ENCODE peak calls at places on chromosome 9, in seven cellular contexts. One of them, this sample, is unnamed.

GRCh38 chr9:80926611-80927010 is 762.7 kb downstream of the TLE1 start:
- DNase-seq in K562: no peak
- DNase-seq in SK-N-SH: no peak
- DNase-seq in HCT116: no peak
- DNase-seq in GM12878: no peak
- DNase-seq in HepG2: no peak
- DNase-seq in endothelial cell of umbilical vein: no peak
- DNase-seq in this sample: no peak

GRCh38 chr9:110069326-110070248 is 138.4 kb downstream of the C9orf152 start:
- DNase-seq in HepG2: no peak
- DNase-seq in endothelial cell of umbilical vein: peak; percentile 93
- DNase-seq in HCT116: no peak
- DNase-seq in GM12878: no peak
- DNase-seq in K562: no peak
- DNase-seq in SK-N-SH: no peak
- DNase-seq in this sample: no peak

GRCh38 chr9:87725356-87725899 is 491 bp upstream of the CTSL start:
- DNase-seq in HCT116: no peak
- DNase-seq in endothelial cell of umbilical vein: no peak
- DNase-seq in GM12878: no peak
- DNase-seq in K562: peak; percentile 41
- DNase-seq in HepG2: no peak
- DNase-seq in SK-N-SH: no peak
- DNase-seq in this sample: no peak

GRCh38 chr9:21265421-21266189 is 25.8 kb upstream of the IFNA14 start:
- DNase-seq in SK-N-SH: no peak
- DNase-seq in endothelial cell of umbilical vein: no peak
- DNase-seq in GM12878: no peak
- DNase-seq in K562: no peak
- DNase-seq in HepG2: no peak
- DNase-seq in HCT116: no peak
- DNase-seq in this sample: no peak

GRCh38 chr9:4143951-4144717 is 155.7 kb downstream of the GLIS3 start:
- DNase-seq in endothelial cell of umbilical vein: no peak
- DNase-seq in HepG2: peak; percentile 16
- DNase-seq in K562: no peak
- DNase-seq in GM12878: no peak
- DNase-seq in HCT116: no peak
- DNase-seq in SK-N-SH: no peak
- DNase-seq in this sample: no peak

GRCh38 chr9:91843623-91844111 is 106.4 kb downstream of the ROR2 start:
- DNase-seq in SK-N-SH: peak; percentile 76
- DNase-seq in HCT116: no peak
- DNase-seq in endothelial cell of umbilical vein: no peak
- DNase-seq in HepG2: no peak
- DNase-seq in GM12878: no peak
- DNase-seq in K562: no peak
- DNase-seq in this sample: no peak

GRCh38 chr9:107325842-107326241 is 42.8 kb downstream of the RAD23B start:
- DNase-seq in SK-N-SH: no peak
- DNase-seq in HCT116: no peak
- DNase-seq in K562: no peak
- DNase-seq in endothelial cell of umbilical vein: no peak
- DNase-seq in GM12878: no peak
- DNase-seq in HepG2: no peak
- DNase-seq in this sample: no peak

GRCh38 chr9:98943682-98944129 is at the start of gene COL15A1:
- DNase-seq in SK-N-SH: peak; percentile 69
- DNase-seq in endothelial cell of umbilical vein: no peak
- DNase-seq in HepG2: no peak
- DNase-seq in GM12878: no peak
- DNase-seq in K562: peak; percentile 63
- DNase-seq in HCT116: no peak
- DNase-seq in this sample: no peak

GRCh38 chr9:112921549-112921948 is 30.9 kb upstream of the SLC46A2 start:
- DNase-seq in HCT116: peak; percentile 22
- DNase-seq in K562: peak; percentile 21
- DNase-seq in SK-N-SH: peak; percentile 25
- DNase-seq in endothelial cell of umbilical vein: peak; percentile 30
- DNase-seq in HepG2: peak; percentile 38
- DNase-seq in GM12878: no peak
- DNase-seq in this sample: peak; percentile 6

GRCh38 chr9:135793221-135794056 is 91.5 kb downstream of the KCNT1 start:
- DNase-seq in HCT116: no peak
- DNase-seq in SK-N-SH: no peak
- DNase-seq in K562: no peak
- DNase-seq in HepG2: no peak
- DNase-seq in GM12878: no peak
- DNase-seq in endothelial cell of umbilical vein: no peak
- DNase-seq in this sample: no peak

GRCh38 chr9:110615526-110615925 is 36.0 kb upstream of the SVEP1 start:
- DNase-seq in GM12878: no peak
- DNase-seq in endothelial cell of umbilical vein: no peak
- DNase-seq in SK-N-SH: no peak
- DNase-seq in K562: no peak
- DNase-seq in HCT116: no peak
- DNase-seq in HepG2: no peak
- DNase-seq in this sample: no peak

DNA sequence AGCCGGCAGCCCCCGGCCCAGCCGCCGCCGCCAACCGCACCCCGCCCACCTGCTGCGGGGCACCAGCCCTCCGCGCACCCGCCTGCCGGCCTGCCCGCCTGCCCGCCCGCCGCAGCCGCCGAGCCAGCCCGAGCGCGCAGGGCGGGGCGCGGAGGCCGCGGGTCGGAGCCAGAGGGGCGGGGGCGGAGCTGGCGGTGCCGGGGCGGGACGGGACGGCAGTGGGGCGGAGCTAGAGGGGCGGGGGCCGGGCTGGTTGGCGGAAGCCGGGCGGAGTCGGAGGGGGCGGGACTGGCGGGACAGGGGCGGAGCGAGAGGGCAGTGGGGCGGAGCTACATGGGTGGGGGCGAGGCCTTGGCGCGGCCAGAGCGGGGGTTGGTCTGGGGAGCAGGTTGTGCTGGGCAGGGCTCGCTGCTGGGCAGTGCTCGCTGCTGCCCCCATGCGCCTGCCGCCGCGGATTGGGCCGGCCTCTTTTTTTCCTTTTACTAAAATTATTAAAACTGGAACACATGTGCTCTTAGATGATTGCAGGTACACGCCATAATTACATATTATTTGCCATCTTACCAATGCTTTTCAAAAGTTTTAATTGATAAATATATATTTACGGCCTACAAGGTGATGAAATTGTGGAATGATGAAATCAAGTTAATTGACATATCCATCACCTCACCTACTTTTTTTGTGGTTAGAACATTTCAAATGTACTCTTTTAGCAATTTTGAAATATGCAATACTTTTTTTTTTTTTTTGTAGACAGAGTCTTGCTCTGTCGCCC is at the start of gene SH3GLB2:
- DNase-seq in HepG2: peak; percentile 79
- DNase-seq in SK-N-SH: peak; percentile 98
- DNase-seq in HCT116: peak; percentile 83
- DNase-seq in GM12878: peak; percentile 72
- DNase-seq in endothelial cell of umbilical vein: peak; percentile 95
- DNase-seq in K562: peak; percentile 97
- DNase-seq in this sample: peak; percentile 12
- TF ChIP-seq POLR2AphosphoS5 in HepG2: no peak
- TF ChIP-seq POLR2AphosphoS5 in SK-N-SH: no peak
- TF ChIP-seq POLR2AphosphoS5 in HCT116: no peak
- TF ChIP-seq POLR2AphosphoS5 in GM12878: no peak
- TF ChIP-seq POLR2AphosphoS5 in endothelial cell of umbilical vein: no peak
- TF ChIP-seq POLR2AphosphoS5 in K562: no peak
- TF ChIP-seq POLR2AphosphoS5 in this sample: no peak

DNA sequence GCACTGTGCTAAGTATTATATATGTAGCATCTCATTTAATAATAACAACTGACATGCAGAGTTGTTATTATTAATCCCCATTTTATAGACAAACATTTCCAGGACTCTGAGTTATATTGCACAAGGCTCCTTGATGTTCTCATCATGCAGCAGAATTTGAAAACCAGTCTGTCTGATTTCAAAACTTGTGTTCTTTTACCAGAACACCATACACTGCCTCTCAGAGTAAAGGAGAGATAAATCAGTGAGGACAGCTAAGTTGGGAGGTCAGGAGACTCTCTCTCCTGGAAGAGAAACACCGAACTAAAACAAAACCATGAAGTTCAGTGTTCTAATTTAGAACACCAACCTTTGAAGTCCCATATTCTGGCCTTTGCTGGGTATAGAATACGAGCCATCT is 92.7 kb upstream of the TNC start:
- DNase-seq in SK-N-SH: no peak
- DNase-seq in HCT116: no peak
- DNase-seq in HepG2: no peak
- DNase-seq in endothelial cell of umbilical vein: no peak
- DNase-seq in K562: no peak
- DNase-seq in GM12878: no peak
- DNase-seq in this sample: no peak
- H3K9ac ChIP-seq in SK-N-SH: no peak overlapping the region
- H3K9ac ChIP-seq in HCT116: no peak overlapping the region
- H3K9ac ChIP-seq in HepG2: no peak overlapping the region
- H3K9ac ChIP-seq in endothelial cell of umbilical vein: no peak overlapping the region
- H3K9ac ChIP-seq in K562: no peak overlapping the region
- H3K9ac ChIP-seq in GM12878: no peak overlapping the region
- H3K9ac ChIP-seq in this sample: no peak overlapping the region

DNA sequence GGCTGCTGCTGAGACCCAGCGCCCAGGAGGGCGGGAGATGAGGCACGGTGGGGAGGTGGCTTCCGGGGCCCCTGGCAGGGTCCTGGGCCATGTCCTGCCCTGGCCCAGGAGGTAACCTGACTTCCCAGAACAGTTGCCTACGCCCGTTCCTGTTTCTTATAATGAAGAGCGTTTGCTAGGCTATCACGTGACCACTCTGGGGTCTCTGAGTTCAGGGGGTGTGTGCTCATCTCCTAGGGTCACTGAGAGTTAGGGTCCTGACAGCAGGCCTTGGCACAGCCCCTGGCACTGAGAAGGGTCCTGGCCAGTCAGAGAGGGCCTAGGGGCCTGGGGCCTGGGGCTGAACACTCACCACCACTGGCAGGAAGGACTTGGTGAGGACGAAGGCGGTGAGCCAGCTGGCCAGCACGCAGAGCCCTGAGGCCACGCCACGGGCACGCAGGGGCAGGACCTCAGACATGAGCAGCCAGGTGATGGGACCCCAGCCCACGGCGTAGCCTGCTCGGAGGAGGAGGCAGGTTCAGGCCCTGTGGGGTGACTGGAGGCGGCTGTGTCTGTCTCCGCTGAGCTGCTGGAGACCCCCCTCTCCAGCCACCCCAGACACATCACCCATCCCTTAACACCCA is 6.0 kb downstream of the SLC2A6 start:
- DNase-seq in GM12878: no peak
- DNase-seq in K562: no peak
- DNase-seq in HCT116: no peak
- DNase-seq in SK-N-SH: no peak
- DNase-seq in HepG2: no peak
- DNase-seq in endothelial cell of umbilical vein: no peak
- DNase-seq in this sample: no peak
- TF ChIP-seq POLR2AphosphoS5 in GM12878: no peak
- TF ChIP-seq POLR2AphosphoS5 in K562: no peak
- TF ChIP-seq POLR2AphosphoS5 in HCT116: no peak
- TF ChIP-seq POLR2AphosphoS5 in SK-N-SH: no peak
- TF ChIP-seq POLR2AphosphoS5 in HepG2: no peak
- TF ChIP-seq POLR2AphosphoS5 in endothelial cell of umbilical vein: no peak
- TF ChIP-seq POLR2AphosphoS5 in this sample: no peak

GRCh38 chr9:118643118-118643517 is 726.1 kb downstream of the BRINP1 start:
- DNase-seq in HCT116: no peak
- DNase-seq in K562: no peak
- DNase-seq in GM12878: no peak
- DNase-seq in HepG2: no peak
- DNase-seq in SK-N-SH: no peak
- DNase-seq in endothelial cell of umbilical vein: no peak
- DNase-seq in this sample: no peak
- H3K9ac ChIP-seq in HCT116: no peak overlapping the region
- H3K9ac ChIP-seq in K562: no peak overlapping the region
- H3K9ac ChIP-seq in GM12878: no peak overlapping the region
- H3K9ac ChIP-seq in HepG2: no peak overlapping the region
- H3K9ac ChIP-seq in SK-N-SH: no peak overlapping the region
- H3K9ac ChIP-seq in endothelial cell of umbilical vein: no peak overlapping the region
- H3K9ac ChIP-seq in this sample: no peak overlapping the region

GRCh38 chr9:5557606-5558587 is 47.6 kb downstream of the PDCD1LG2 start:
- DNase-seq in endothelial cell of umbilical vein: no peak
- DNase-seq in SK-N-SH: no peak
- DNase-seq in HepG2: no peak
- DNase-seq in GM12878: no peak
- DNase-seq in HCT116: no peak
- DNase-seq in K562: no peak
- DNase-seq in this sample: peak; percentile 37
- TF ChIP-seq POLR2AphosphoS5 in endothelial cell of umbilical vein: no peak
- TF ChIP-seq POLR2AphosphoS5 in SK-N-SH: no peak
- TF ChIP-seq POLR2AphosphoS5 in HepG2: no peak
- TF ChIP-seq POLR2AphosphoS5 in GM12878: no peak
- TF ChIP-seq POLR2AphosphoS5 in HCT116: no peak
- TF ChIP-seq POLR2AphosphoS5 in K562: no peak
- TF ChIP-seq POLR2AphosphoS5 in this sample: peak; percentile 12

GRCh38 chr9:121914604-121915303 is 178.4 kb downstream of the TTLL11 start:
- DNase-seq in HCT116: no peak
- DNase-seq in SK-N-SH: no peak
- DNase-seq in GM12878: no peak
- DNase-seq in HepG2: no peak
- DNase-seq in endothelial cell of umbilical vein: no peak
- DNase-seq in K562: no peak
- DNase-seq in this sample: no peak
- H3K9ac ChIP-seq in HCT116: no peak overlapping the region
- H3K9ac ChIP-seq in SK-N-SH: no peak overlapping the region
- H3K9ac ChIP-seq in GM12878: no peak overlapping the region
- H3K9ac ChIP-seq in HepG2: no peak overlapping the region
- H3K9ac ChIP-seq in endothelial cell of umbilical vein: no peak overlapping the region
- H3K9ac ChIP-seq in K562: no peak overlapping the region
- H3K9ac ChIP-seq in this sample: no peak overlapping the region

GRCh38 chr9:95512751-95513120 is 4.0 kb downstream of the PTCH1 start:
- DNase-seq in K562: no peak
- DNase-seq in endothelial cell of umbilical vein: no peak
- DNase-seq in SK-N-SH: no peak
- DNase-seq in HepG2: no peak
- DNase-seq in HCT116: no peak
- DNase-seq in GM12878: no peak
- DNase-seq in this sample: no peak

GRCh38 chr9:95510610-95511231 is 6.0 kb downstream of the PTCH1 start:
- DNase-seq in SK-N-SH: peak; percentile 91
- DNase-seq in GM12878: peak; percentile 46
- DNase-seq in K562: peak; percentile 87
- DNase-seq in endothelial cell of umbilical vein: peak; percentile 91
- DNase-seq in HCT116: peak; percentile 86
- DNase-seq in HepG2: peak; percentile 85
- DNase-seq in this sample: no peak

GRCh38 chr9:95509851-95510529 is 6.8 kb downstream of the PTCH1 start:
- DNase-seq in GM12878: no peak
- DNase-seq in HCT116: no peak
- DNase-seq in endothelial cell of umbilical vein: peak; percentile 40
- DNase-seq in HepG2: no peak
- DNase-seq in K562: no peak
- DNase-seq in SK-N-SH: no peak
- DNase-seq in this sample: no peak

GRCh38 chr9:95511952-95512750 is 4.6 kb downstream of the PTCH1 start:
- DNase-seq in SK-N-SH: peak; percentile 40
- DNase-seq in HCT116: no peak
- DNase-seq in HepG2: no peak
- DNase-seq in endothelial cell of umbilical vein: no peak
- DNase-seq in K562: peak; percentile 47
- DNase-seq in GM12878: no peak
- DNase-seq in this sample: no peak

GRCh38 chr9:95511232-95511951 is 5.4 kb downstream of the PTCH1 start:
- DNase-seq in HCT116: no peak
- DNase-seq in endothelial cell of umbilical vein: peak; percentile 77
- DNase-seq in GM12878: no peak
- DNase-seq in HepG2: peak; percentile 48
- DNase-seq in K562: no peak
- DNase-seq in SK-N-SH: no peak
- DNase-seq in this sample: no peak
- TF ChIP-seq POLR2AphosphoS5 in HCT116: no peak
- TF ChIP-seq POLR2AphosphoS5 in endothelial cell of umbilical vein: no peak
- TF ChIP-seq POLR2AphosphoS5 in GM12878: no peak
- TF ChIP-seq POLR2AphosphoS5 in HepG2: no peak
- TF ChIP-seq POLR2AphosphoS5 in K562: peak; percentile 57
- TF ChIP-seq POLR2AphosphoS5 in SK-N-SH: peak; percentile 1
- TF ChIP-seq POLR2AphosphoS5 in this sample: peak; percentile 65

This sample was measured in SK-N-MC.